ENCODE peak calls at places on chromosomes 4 and X, in eight cellular contexts. A is pancreas, K is tibial nerve, I is small intestine, U is neuronal stem cell, T is SJCRH30, O is uterus, Q is left lung. C is an unnamed sample.
A peak's percentile ranks its signal among the peaks of the same experiment; 100 is the strongest.

GRCh38 chr4:5164221-5164912 is 113.1 kb downstream of the STK32B start:
- DNase-seq in Q (no peak), U (no peak), K (no peak), T (no peak), O (no peak), A (no peak), I (no peak), C (no peak)

GRCh38 chr4:92305148-92305877 is 1.5 kb downstream of the GRID2 start:
- DNase-seq in T (peak; percentile 61), O (no peak), I (peak; percentile 25), Q (peak; percentile 37), A (peak; percentile 78), K (no peak), U (peak; percentile 82), C (peak; percentile 17)

GRCh38 chrX:1400049-1400448 is 8.1 kb upstream of the SLC25A6 start:
- DNase-seq in I (no peak), T (no peak), K (no peak), Q (peak; percentile 11), U (no peak), A (peak; percentile 5), O (no peak), C (no peak)

GRCh38 chrX:41475611-41476241 is 28.6 kb downstream of the NYX start:
- DNase-seq in T (peak; percentile 52), K (no peak), O (no peak), A (no peak), U (peak; percentile 76), Q (no peak), I (no peak), C (no peak)

GRCh38 chrX:12894074-12894691 is 12.2 kb upstream of the TLR8 start:
- DNase-seq in O (peak; percentile 16), Q (no peak), T (peak; percentile 57), U (no peak), I (peak; percentile 27), K (peak; percentile 29), A (peak; percentile 59), C (no peak)

GRCh38 chr4:26985836-26986235 is 125.2 kb downstream of the STIM2 start:
- DNase-seq in Q (no peak), K (no peak), U (no peak), A (no peak), T (peak; percentile 18), I (peak; percentile 27), O (no peak), C (no peak)

GRCh38 chr4:107292979-107293378 is 256.9 kb upstream of the DKK2 start:
- DNase-seq in T (no peak), U (no peak), I (no peak), A (no peak), Q (no peak), K (no peak), O (no peak), C (no peak)

GRCh38 chrX:24148535-24149345 is 789 bp upstream of the ZFX start:
- DNase-seq in I (no peak), O (peak; percentile 66), K (no peak), U (peak; percentile 1), A (no peak), Q (no peak), T (peak; percentile 24), C (no peak)

GRCh38 chrX:13923845-13924244 is 105.8 kb downstream of the GEMIN8 start:
- DNase-seq in T (peak; percentile 70), A (no peak), U (no peak), K (no peak), Q (no peak), O (no peak), I (no peak), C (no peak)

GRCh38 chr4:145956288-145956890 is 17.8 kb upstream of the ZNF827 start:
- DNase-seq in U (peak; percentile 38), O (peak; percentile 20), I (peak; percentile 43), A (no peak), T (peak; percentile 33), K (peak; percentile 53), Q (no peak), C (no peak)

GRCh38 chr4:98430708-98431403 is 169.7 kb downstream of the RAP1GDS1 start:
- DNase-seq in K (no peak), Q (no peak), A (no peak), I (no peak), U (no peak), O (no peak), T (no peak), C (no peak)

GRCh38 chrX:70970482-70970999 is 39.6 kb upstream of the SLC7A3 start:
- DNase-seq in O (no peak), K (no peak), Q (no peak), T (no peak), I (peak; percentile 1), A (no peak), U (no peak), C (no peak)

GRCh38 chr4:110484767-110485166 is 8.8 kb downstream of the ENPEP start:
- DNase-seq in A (no peak), T (no peak), Q (no peak), U (no peak), O (peak; percentile 72), K (no peak), I (peak; percentile 60), C (no peak)

GRCh38 chr4:135770505-135770904 is 1568.9 kb upstream of the PABPC4L start:
- DNase-seq in O (no peak), I (no peak), U (no peak), Q (no peak), K (no peak), A (no peak), T (no peak), C (no peak)

GRCh38 chrX:13487731-13488505 is 81.5 kb upstream of the EGFL6 start:
- DNase-seq in O (peak; percentile 66), Q (no peak), T (peak; percentile 73), A (no peak), U (peak; percentile 17), I (peak; percentile 58), K (peak; percentile 69), C (peak; percentile 43)

GRCh38 chr4:92198711-92199110 is 105.1 kb upstream of the GRID2 start:
- DNase-seq in I (no peak), O (no peak), K (no peak), T (no peak), A (no peak), Q (no peak), U (no peak), C (no peak)

GRCh38 chr4:8084712-8085490 is 73.7 kb downstream of the ABLIM2 start:
- DNase-seq in K (no peak), U (no peak), Q (no peak), I (no peak), A (no peak), O (no peak), T (no peak), C (no peak)
- H3K27ac ChIP-seq in K (no peak overlapping the region), U (no peak overlapping the region), Q (no peak overlapping the region), I (no peak overlapping the region), A (no peak overlapping the region), O (no peak overlapping the region), T (no peak overlapping the region), C (no peak overlapping the region)

GRCh38 chrX:50967734-50968133 is 57.2 kb downstream of the BMP15 start:
- DNase-seq in O (no peak), K (no peak), U (no peak), Q (no peak), A (no peak), T (no peak), I (no peak), C (no peak)

DNA sequence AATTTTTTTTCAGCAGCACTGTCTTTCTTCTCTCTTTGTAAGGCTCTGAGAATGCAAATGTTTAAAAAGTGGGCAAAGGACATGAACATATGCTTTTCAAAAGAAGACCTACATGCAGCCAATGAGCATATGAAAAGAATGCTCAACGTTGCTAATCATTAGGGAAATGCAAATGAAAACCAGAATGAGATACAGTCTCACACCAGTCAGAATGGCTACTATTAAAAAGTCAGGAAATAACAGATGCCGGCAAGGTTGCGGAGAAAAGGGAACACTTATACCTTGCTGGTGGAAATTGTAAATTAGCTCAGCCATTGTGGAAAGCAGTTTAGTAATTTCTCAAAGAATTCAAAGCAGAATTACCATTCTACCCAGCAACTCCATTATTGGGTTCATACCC is 51.6 kb downstream of the BMP15 start:
- DNase-seq in T (no peak), I (no peak), O (no peak), Q (no peak), K (no peak), A (no peak), U (no peak), C (no peak)
- H3K27ac ChIP-seq in T (no peak overlapping the region), I (no peak overlapping the region), O (no peak overlapping the region), Q (no peak overlapping the region), K (no peak overlapping the region), A (no peak overlapping the region), U (no peak overlapping the region), C (no peak overlapping the region)

DNA sequence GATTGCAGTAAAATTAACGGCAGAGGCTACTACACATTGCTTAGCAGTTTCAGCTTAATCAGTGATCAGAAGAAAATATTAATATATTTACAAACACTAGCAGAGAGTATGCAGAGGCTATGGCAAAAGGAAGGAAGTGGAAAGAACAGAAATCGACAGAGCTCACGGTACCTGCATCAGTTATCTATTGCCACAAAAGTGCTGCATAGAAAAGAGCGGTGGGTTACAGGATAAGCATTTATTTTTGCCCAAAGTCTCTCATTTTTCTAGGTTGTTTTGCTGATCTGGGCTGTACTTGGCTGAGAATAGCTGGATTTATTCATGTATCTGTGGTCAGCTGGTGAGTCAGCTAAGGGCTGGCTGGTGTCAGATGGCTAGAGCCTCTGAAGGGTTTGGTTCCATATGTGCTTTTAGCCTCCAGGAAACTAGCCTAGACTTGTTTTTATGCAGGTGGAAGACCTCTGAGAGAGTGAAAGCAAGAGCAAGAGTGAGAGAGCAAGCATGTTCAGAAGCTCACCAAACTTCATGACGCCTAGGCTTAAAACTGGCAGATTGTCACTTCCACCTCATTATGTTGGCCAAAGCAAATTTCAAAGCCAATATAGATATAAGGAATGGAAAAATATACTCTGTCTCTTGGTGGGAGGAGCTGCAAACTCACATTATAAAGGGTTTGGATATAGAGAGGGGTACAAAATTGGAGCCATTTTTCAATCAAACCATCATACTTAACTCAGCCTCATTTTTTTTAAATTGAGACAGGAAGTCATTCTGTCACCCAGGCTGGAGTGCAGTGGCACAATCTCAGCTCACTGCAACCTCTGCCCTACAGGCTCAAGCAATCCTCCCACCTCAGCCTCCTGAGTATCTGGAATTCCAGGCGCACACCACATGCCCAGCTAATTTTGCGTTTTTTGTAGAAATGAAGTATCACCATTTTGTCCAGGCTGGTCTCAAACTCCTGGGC is 153.2 kb upstream of the RPL34 start:
- DNase-seq in A (no peak), I (no peak), K (no peak), U (no peak), O (no peak), Q (no peak), T (peak; percentile 75), C (no peak)
- H3K27ac ChIP-seq in A (no peak overlapping the region), I (no peak overlapping the region), K (no peak overlapping the region), U (no peak overlapping the region), O (no peak overlapping the region), Q (no peak overlapping the region), T (peak overlapping the region; percentile 87), C (no peak overlapping the region)

GRCh38 chr4:52966781-52967180 is 104.7 kb downstream of the RASL11B start:
- DNase-seq in U (no peak), A (no peak), Q (no peak), O (no peak), K (no peak), I (no peak), T (no peak), C (no peak)

GRCh38 chr4:52966172-52966571 is 104.1 kb downstream of the RASL11B start:
- DNase-seq in T (no peak), I (no peak), A (no peak), U (no peak), K (no peak), O (no peak), Q (no peak), C (no peak)

GRCh38 chr4:52961666-52962412 is 99.7 kb downstream of the RASL11B start:
- DNase-seq in I (no peak), Q (no peak), O (no peak), K (no peak), T (no peak), A (no peak), U (no peak), C (no peak)

GRCh38 chr4:52964561-52964960 is 102.4 kb downstream of the RASL11B start:
- DNase-seq in U (no peak), T (no peak), K (no peak), Q (no peak), I (no peak), O (no peak), A (no peak), C (no peak)

GRCh38 chr4:52963976-52964375 is 101.9 kb downstream of the RASL11B start:
- DNase-seq in K (no peak), T (no peak), O (no peak), Q (no peak), I (no peak), U (no peak), A (no peak), C (no peak)
- H3K27ac ChIP-seq in K (no peak overlapping the region), T (no peak overlapping the region), O (no peak overlapping the region), Q (no peak overlapping the region), I (no peak overlapping the region), U (no peak overlapping the region), A (no peak overlapping the region), C (no peak overlapping the region)

C was measured in heart right ventricle.